ENCODE peak calls at places on chromosomes 3 and 15, in four cellular contexts. V is putamen, W is tibial artery, E is cardiac fibroblast. B is an unnamed sample.

GRCh38 chr3:170808041-170808440 is 62.0 kb downstream of the RPL22L1 start:
- DNase-seq in W (no peak), E (peak), V (no peak), B (no peak)

GRCh38 chr3:43512749-43513404 is 108.9 kb downstream of the ANO10 start:
- DNase-seq in V (no peak), W (no peak), E (no peak), B (no peak)

GRCh38 chr15:56325186-56325585 is 40.0 kb upstream of the TEX9 start:
- DNase-seq in V (no peak), E (peak), W (no peak), B (no peak)

GRCh38 chr3:45343947-45344346 is 44.4 kb upstream of the LARS2 start:
- DNase-seq in V (no peak), E (peak), W (no peak), B (no peak)

GRCh38 chr3:105770410-105770809 is 98.4 kb downstream of the CBLB start:
- DNase-seq in E (no peak), W (no peak), V (no peak), B (no peak)

GRCh38 chr3:11002456-11002855 is 9.9 kb downstream of the SLC6A1 start:
- DNase-seq in V (no peak), E (no peak), W (no peak), B (peak)

GRCh38 chr3:119716998-119717397 is 14.2 kb downstream of the CFAP91 start:
- DNase-seq in E (no peak), W (no peak), V (no peak), B (no peak)

GRCh38 chr3:83941990-83942710 is 1016.6 kb upstream of the CADM2 start:
- DNase-seq in V (no peak), W (no peak), E (no peak), B (no peak)

GRCh38 chr3:104939196-104939595 is 427.5 kb upstream of the ALCAM start:
- DNase-seq in E (peak), W (no peak), V (no peak), B (no peak)

GRCh38 chr3:172538368-172539264 is 15.4 kb upstream of the TNFSF10 start:
- DNase-seq in E (peak), V (no peak), W (no peak), B (no peak)

GRCh38 chr3:150467381-150467780 is 59.3 kb downstream of the TSC22D2 start:
- DNase-seq in E (no peak), W (no peak), V (no peak), B (no peak)

GRCh38 chr15:39622660-39623549 is 42.0 kb downstream of the THBS1 start:
- DNase-seq in V (no peak), W (no peak), E (no peak), B (no peak)

GRCh38 chr15:90557651-90558084 is 27.9 kb downstream of the CRTC3 start:
- DNase-seq in E (peak), W (peak), V (peak), B (peak)

GRCh38 chr15:78620021-78620838 is 566 bp downstream of the CHRNA3 start:
- DNase-seq in V (no peak), E (peak), W (no peak), B (no peak)